ENCODE peak calls at places on chromosomes 16 and 17, in eight cellular contexts. K, W, Z, T, N, P, V and I are unnamed samples.

GRCh38 chr17:81365148-81365600 is 30.1 kb upstream of the BAHCC1 start:
- DNase-seq in Z (no peak), T (no peak), W (peak; percentile 78), K (peak; percentile 84), V (no peak), N (peak; percentile 89), P (no peak), I (no peak)

GRCh38 chr16:4261557-4262172 is 11.2 kb downstream of the TFAP4 start:
- DNase-seq in V (no peak), W (peak; percentile 36), Z (peak; percentile 91), T (peak; percentile 30), K (no peak), N (no peak), P (no peak), I (no peak)

GRCh38 chr16:68251812-68252211 is 6.6 kb downstream of the PLA2G15 start:
- DNase-seq in T (no peak), N (no peak), W (no peak), K (no peak), Z (no peak), P (no peak), V (no peak), I (no peak)

GRCh38 chr16:74623214-74623842 is 16.4 kb upstream of the GLG1 start:
- DNase-seq in T (peak; percentile 6), Z (no peak), V (no peak), N (peak; percentile 4), W (no peak), P (no peak), K (no peak), I (no peak)

GRCh38 chr17:16106161-16106891 is 106.7 kb downstream of the TTC19 start:
- DNase-seq in P (no peak), K (no peak), Z (no peak), V (no peak), T (no peak), N (peak; percentile 3), W (no peak), I (no peak)

GRCh38 chr16:57235128-57236092 is 9.6 kb upstream of the ARL2BP start:
- DNase-seq in Z (no peak), K (no peak), T (no peak), V (no peak), N (no peak), W (no peak), P (no peak), I (no peak)

GRCh38 chr16:67181346-67181745 is 2.4 kb downstream of the MATCAP1 start:
- DNase-seq in P (no peak), K (peak; percentile 87), N (no peak), V (no peak), W (no peak), T (no peak), Z (no peak), I (peak; percentile 55)

GRCh38 chr16:22216191-22216831 is 10.2 kb downstream of the EEF2K start:
- DNase-seq in K (no peak), N (no peak), T (no peak), W (no peak), V (no peak), P (no peak), Z (no peak), I (peak; percentile 41)

GRCh38 chr16:2296662-2297505 is 29.0 kb upstream of the RNPS1 start:
- DNase-seq in V (no peak), W (peak; percentile 38), N (peak; percentile 0), P (no peak), Z (no peak), K (no peak), T (no peak), I (no peak)

GRCh38 chr17:69473801-69474170 is 59.3 kb downstream of the MAP2K6 start:
- DNase-seq in V (no peak), T (no peak), P (no peak), W (no peak), N (peak; percentile 23), Z (no peak), K (no peak), I (no peak)

GRCh38 chr16:52435573-52435972 is 111.4 kb downstream of the TOX3 start:
- DNase-seq in P (no peak), T (peak; percentile 71), K (no peak), N (no peak), Z (no peak), V (no peak), W (no peak), I (peak; percentile 86)

GRCh38 chr16:76386784-76387183 is 109.6 kb downstream of the CNTNAP4 start:
- DNase-seq in K (no peak), Z (no peak), N (no peak), T (no peak), W (no peak), P (no peak), V (no peak), I (no peak)

GRCh38 chr16:12757546-12757945 is 46.1 kb downstream of the CPPED1 start:
- DNase-seq in K (no peak), N (no peak), P (no peak), T (no peak), Z (no peak), W (no peak), V (no peak), I (no peak)

GRCh38 chr17:77965354-77965753 is 6.9 kb downstream of the TNRC6C start:
- DNase-seq in K (no peak), V (no peak), P (no peak), Z (no peak), W (no peak), T (no peak), N (no peak), I (no peak)

GRCh38 chr17:49443862-49444261 is 29.2 kb upstream of the PHB1 start:
- DNase-seq in Z (no peak), W (no peak), T (no peak), N (no peak), V (no peak), K (no peak), P (no peak), I (no peak)

GRCh38 chr17:33049781-33050414 is 58.3 kb downstream of the SPACA3 start:
- DNase-seq in Z (peak; percentile 85), N (no peak), T (peak; percentile 57), P (peak; percentile 50), V (no peak), K (no peak), W (peak; percentile 68), I (peak; percentile 7)

GRCh38 chr17:57102122-57102521 is 17.1 kb downstream of the AKAP1 start:
- DNase-seq in V (no peak), K (no peak), W (no peak), T (no peak), Z (no peak), P (no peak), N (no peak), I (no peak)